ENCODE peak calls at places on chromosomes 4 and X, in four cellular contexts. T is iPS DF 6.9, A is vagina, Y is right cardiac atrium. N is an unnamed sample.
A peak's percentile ranks its signal among the peaks of the same experiment; 100 is the strongest.

GRCh38 chr4:56976878-56977320 is 507 bp downstream of the NOA1 start:
- DNase-seq in T (no peak), A (no peak), Y (peak; percentile 69), N (no peak)

GRCh38 chrX:71131510-71131909 is 13.1 kb downstream of the MED12 start:
- DNase-seq in T (no peak), A (no peak), Y (no peak), N (no peak)

GRCh38 chr4:150010525-150011126 is 67.6 kb upstream of the DCLK2 start:
- DNase-seq in T (peak; percentile 37), A (no peak), Y (peak; percentile 39), N (no peak)

GRCh38 chrX:16958356-16958755 is 11.9 kb downstream of the REPS2 start:
- DNase-seq in T (no peak), A (no peak), Y (no peak), N (no peak)

GRCh38 chrX:23904096-23904495 is 3.6 kb downstream of the APOO start:
- DNase-seq in T (no peak), A (no peak), Y (no peak), N (no peak)

GRCh38 chr4:78059524-78059889 is 2.4 kb downstream of the FRAS1 start:
- DNase-seq in T (peak; percentile 88), A (no peak), Y (peak; percentile 73), N (no peak)

GRCh38 chr4:110344165-110344564 is 131.8 kb upstream of the ENPEP start:
- DNase-seq in T (no peak), A (no peak), Y (no peak), N (no peak)

GRCh38 chrX:51891821-51892551 is 1.4 kb upstream of the MAGED1 start:
- DNase-seq in T (no peak), A (no peak), Y (peak; percentile 63), N (peak; percentile 55)

GRCh38 chrX:139446832-139447231 is 83.7 kb upstream of the F9 start:
- DNase-seq in T (no peak), A (no peak), Y (no peak), N (no peak)

GRCh38 chrX:134670241-134670811 is 12.1 kb upstream of the PLAC1 start:
- DNase-seq in T (no peak), A (no peak), Y (no peak), N (no peak)

GRCh38 chrX:44914532-44915198 is 41.7 kb downstream of the KDM6A start:
- DNase-seq in T (no peak), A (no peak), Y (no peak), N (no peak)

GRCh38 chr4:113628711-113629110 is 132.8 kb downstream of the CAMK2D start:
- DNase-seq in T (no peak), A (no peak), Y (no peak), N (no peak)

GRCh38 chr4:27861802-27862201 is 1001.2 kb downstream of the STIM2 start:
- DNase-seq in T (no peak), A (no peak), Y (no peak), N (no peak)

GRCh38 chrX:119467842-119468185 is 430 bp upstream of the SLC25A5 start:
- DNase-seq in T (no peak), A (no peak), Y (no peak), N (no peak)

GRCh38 chrX:45758319-45758718 is 557.6 kb upstream of the DIPK2B start:
- DNase-seq in T (no peak), A (no peak), Y (no peak), N (no peak)

GRCh38 chrX:141278306-141278705 is 36.0 kb upstream of the SPANXC start:
- DNase-seq in T (peak; percentile 4), A (no peak), Y (peak; percentile 25), N (no peak)

GRCh38 chr4:147831452-147832192 is 99.7 kb downstream of the ARHGAP10 start:
- DNase-seq in T (no peak), A (no peak), Y (no peak), N (no peak)

GRCh38 chr4:127686656-127687055 is 43.5 kb upstream of the SLC25A31 start:
- DNase-seq in T (no peak), A (no peak), Y (no peak), N (no peak)

GRCh38 chr4:7648813-7649395 is 214.2 kb upstream of the PSAPL1 start:
- DNase-seq in T (no peak), A (no peak), Y (no peak), N (no peak)

GRCh38 chrX:38768079-38768478 is 33.2 kb upstream of the MID1IP1 start:
- DNase-seq in T (no peak), A (no peak), Y (no peak), N (no peak)

GRCh38 chrX:154918060-154918483 is 31.9 kb downstream of the F8A1 start:
- DNase-seq in T (no peak), A (no peak), Y (peak; percentile 57), N (peak; percentile 47)

GRCh38 chr4:125315571-125316390 is 1.0 kb downstream of the FAT4 start:
- DNase-seq in T (no peak), A (no peak), Y (peak; percentile 86), N (no peak)

GRCh38 chrX:153819398-153820083 is 10.8 kb downstream of the PDZD4 start:
- DNase-seq in T (no peak), A (no peak), Y (no peak), N (no peak)

GRCh38 chr4:103306870-103307345 is 108.8 kb upstream of the CENPE start:
- DNase-seq in T (no peak), A (no peak), Y (peak; percentile 82), N (peak; percentile 22)

GRCh38 chr4:117898496-117898895 is 135.8 kb upstream of the NDST3 start:
- DNase-seq in T (no peak), A (no peak), Y (no peak), N (no peak)

GRCh38 chrX:45903781-45904201 is 641.4 kb downstream of the ZNF674 start:
- DNase-seq in T (no peak), A (no peak), Y (no peak), N (no peak)

GRCh38 chr4:95107004-95107403 is 349.2 kb downstream of the BMPR1B start:
- DNase-seq in T (no peak), A (no peak), Y (no peak), N (no peak)

GRCh38 chrX:66017659-66018170 is 22.2 kb downstream of the VSIG4 start:
- DNase-seq in T (no peak), A (no peak), Y (no peak), N (no peak)
- H3K9me3 ChIP-seq in T (no peaks in the 10 kb centered on the region), A (no peaks in the 10 kb centered on the region), Y (no peaks in the 10 kb centered on the region), N (no peaks in the 10 kb centered on the region)

GRCh38 chr4:23266401-23266800 is 573.7 kb downstream of the GBA3 start:
- DNase-seq in T (no peak), A (no peak), Y (no peak), N (no peak)
- H3K4me1 ChIP-seq in T (no peaks in the 10 kb centered on the region), A (no peaks in the 10 kb centered on the region), Y (no peaks in the 10 kb centered on the region), N (no peaks in the 10 kb centered on the region)

DNA sequence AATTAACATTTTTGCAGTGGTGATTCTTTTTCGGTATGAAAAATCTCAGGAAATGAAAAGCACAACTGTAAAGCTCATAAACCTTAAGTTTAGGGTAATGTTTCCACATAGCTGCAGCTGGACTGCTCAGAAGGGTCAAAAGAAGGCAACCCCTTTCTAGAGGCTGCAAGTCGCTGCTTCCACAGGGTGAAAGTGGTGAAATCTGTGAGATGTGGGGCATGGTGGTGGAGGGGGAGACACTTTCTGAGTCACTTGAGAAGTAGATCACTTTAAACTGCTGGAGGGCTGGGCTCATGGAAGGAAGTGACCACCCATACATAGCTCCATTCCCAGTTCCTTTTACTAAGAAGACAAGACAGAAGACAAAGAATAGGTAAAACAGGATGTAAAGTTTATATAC is 8.7 kb downstream of the SFRP2 start:
- DNase-seq in T (no peak), A (no peak), Y (no peak), N (no peak)
- H3K9me3 ChIP-seq in T (no peaks in the 10 kb centered on the region), A (no peaks in the 10 kb centered on the region), Y (no peaks in the 10 kb centered on the region), N (peaks cover 5% of the 10 kb centered on the region)

GRCh38 chr4:143382539-143382938 is 45.9 kb downstream of the GAB1 start:
- DNase-seq in T (no peak), A (no peak), Y (no peak), N (no peak)

GRCh38 chr4:143380651-143381050 is 44.0 kb downstream of the GAB1 start:
- DNase-seq in T (no peak), A (no peak), Y (no peak), N (no peak)

GRCh38 chr4:143381171-143382118 is 44.8 kb downstream of the GAB1 start:
- DNase-seq in T (no peak), A (no peak), Y (peak; percentile 93), N (peak; percentile 76)

GRCh38 chr4:143386812-143387211 is 50.1 kb downstream of the GAB1 start:
- DNase-seq in T (no peak), A (no peak), Y (no peak), N (no peak)

DNA sequence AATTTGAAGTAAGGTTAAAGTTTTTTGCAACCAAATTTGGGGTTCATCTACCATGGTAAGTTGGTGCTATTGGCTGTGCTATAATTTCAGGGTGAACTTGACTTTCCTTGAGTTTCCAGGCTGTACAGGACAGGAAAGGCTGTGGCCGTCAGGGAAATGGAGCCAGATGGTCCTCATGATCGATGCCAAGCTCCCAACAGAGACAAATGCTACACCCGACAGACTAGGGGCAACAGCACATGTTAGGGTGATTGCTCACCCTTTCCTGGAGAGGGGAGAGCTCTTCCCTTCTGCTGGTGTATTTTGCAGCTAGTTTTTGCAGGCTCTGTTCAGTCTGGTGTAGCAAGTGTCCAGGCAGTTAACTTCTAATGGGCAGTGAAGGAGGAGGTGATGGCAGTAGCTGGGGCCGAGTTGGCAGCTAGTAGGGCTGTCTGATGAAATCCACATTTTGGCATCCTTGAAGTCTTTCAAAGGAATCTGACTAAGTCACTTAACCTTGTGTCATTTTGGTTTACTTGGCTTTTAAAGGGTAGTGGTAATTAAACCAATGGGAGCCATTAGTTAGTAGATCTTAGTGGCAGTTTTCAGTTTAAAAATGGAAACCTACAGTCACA is 47.8 kb downstream of the GAB1 start:
- DNase-seq in T (no peak), A (no peak), Y (peak; percentile 79), N (no peak)
- H3K4me1 ChIP-seq in T (peaks cover 6% of the 10 kb centered on the region), A (peaks cover 68% of the 10 kb centered on the region), Y (peaks cover 25% of the 10 kb centered on the region), N (peaks cover 50% of the 10 kb centered on the region)

GRCh38 chr4:12145768-12146167 is 717.1 kb upstream of the HS3ST1 start:
- DNase-seq in T (no peak), A (no peak), Y (no peak), N (no peak)

GRCh38 chr4:12140864-12141263 is 712.2 kb upstream of the HS3ST1 start:
- DNase-seq in T (no peak), A (no peak), Y (no peak), N (no peak)

GRCh38 chr4:12145106-12145505 is 716.4 kb upstream of the HS3ST1 start:
- DNase-seq in T (no peak), A (no peak), Y (no peak), N (no peak)

GRCh38 chr4:12144051-12144450 is 715.4 kb upstream of the HS3ST1 start:
- DNase-seq in T (no peak), A (no peak), Y (no peak), N (no peak)

DNA sequence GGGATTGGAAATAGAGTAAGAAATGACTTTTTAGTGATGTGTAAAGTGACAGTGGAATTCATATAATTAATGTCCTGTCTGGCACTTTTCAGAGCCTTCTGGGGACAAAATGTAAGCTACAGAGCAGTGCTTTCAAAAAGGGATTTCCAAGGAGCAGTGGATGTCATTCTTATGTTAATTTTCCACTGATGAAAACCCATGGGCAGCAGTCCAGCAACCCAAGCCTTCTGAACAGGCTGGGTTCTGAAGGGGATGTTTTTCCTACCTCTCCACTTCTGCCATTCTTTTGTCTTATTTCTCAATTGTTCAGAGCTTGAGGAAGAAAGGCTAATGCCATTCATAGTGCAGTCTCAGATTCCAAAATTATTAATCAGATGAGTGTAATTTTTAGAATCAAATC is 717.7 kb upstream of the HS3ST1 start:
- DNase-seq in T (no peak), A (no peak), Y (no peak), N (no peak)
- H3K9me3 ChIP-seq in T (no peaks in the 10 kb centered on the region), A (no peaks in the 10 kb centered on the region), Y (no peaks in the 10 kb centered on the region), N (peaks cover 3% of the 10 kb centered on the region)